ENCODE peak calls at places on chromosomes 5 and 9, in ten cellular contexts. M is HS-5; G is stimulated activated CD8-positive, alpha-beta memory T cell treated with anti-CD3 and anti-CD28 coated beads, Interleukin-4, amount 100 ng/mL, for 24 hours; R is hepatocyte; D is RPMI7951; I is ELR; P is NCI-H1092; Z is AG09309; H is stimulated activated CD4-positive, alpha-beta T cell treated with anti-CD3 and anti-CD28 coated beads, Interleukin-2, amount 100 ng/mL, for 48 hours; W is stromal cell of bone marrow. Y is an unnamed sample.

GRCh38 chr9:127452481-127453092 is 1.3 kb downstream of the LRSAM1 start:
- DNase-seq in Z (no peak), P (no peak), D (peak), G (no peak), W (no peak), I (peak), H (no peak), R (peak), M (no peak), Y (peak)

GRCh38 chr5:170313344-170313743 is 15.8 kb upstream of the LCP2 start:
- DNase-seq in M (no peak), W (no peak), Z (no peak), G (no peak), D (peak), P (no peak), R (no peak), H (no peak), I (no peak), Y (no peak)

GRCh38 chr5:179168636-179169035 is 108.5 kb downstream of the ZNF354C start:
- DNase-seq in P (no peak), G (no peak), R (no peak), W (no peak), M (no peak), I (no peak), D (no peak), H (no peak), Z (no peak), Y (no peak)

GRCh38 chr5:2780421-2781171 is 29.1 kb upstream of the IRX2 start:
- DNase-seq in I (no peak), W (no peak), D (no peak), Z (no peak), M (no peak), H (no peak), R (peak), P (no peak), G (no peak), Y (no peak)

GRCh38 chr5:28737682-28738081 is 1699.3 kb upstream of the CDH9 start:
- DNase-seq in M (no peak), I (no peak), G (no peak), W (no peak), R (no peak), Z (no peak), P (no peak), H (no peak), D (no peak), Y (no peak)

GRCh38 chr9:78397045-78397843 is 100.3 kb downstream of the PSAT1 start:
- DNase-seq in Z (no peak), W (no peak), P (no peak), R (no peak), I (no peak), G (no peak), D (no peak), M (no peak), H (no peak), Y (no peak)

GRCh38 chr5:43769576-43770352 is 166.8 kb downstream of the NNT start:
- DNase-seq in G (no peak), D (peak), R (peak), H (no peak), M (peak), I (no peak), P (no peak), Z (peak), W (peak), Y (no peak)

GRCh38 chr5:110333384-110333783 is 393.1 kb downstream of the TMEM232 start:
- DNase-seq in H (no peak), M (no peak), Z (no peak), I (peak), W (no peak), G (no peak), R (peak), D (no peak), P (no peak), Y (no peak)